ENCODE peak calls at places on chromosomes 4 and X, in five cellular contexts. One of them, this sample, is unnamed.

GRCh38 chr4:8739820-8740665 is 131.6 kb downstream of the HMX1 start:
- DNase-seq in lower lobe of right lung: peak; percentile 30
- DNase-seq in PC-9: no peak
- DNase-seq in thoracic aorta: no peak
- DNase-seq in CD8-positive, alpha-beta T cell: no peak
- DNase-seq in this sample: no peak

GRCh38 chr4:184648220-184649025 is 824 bp downstream of the CASP3 start:
- DNase-seq in lower lobe of right lung: peak; percentile 79
- DNase-seq in PC-9: peak; percentile 34
- DNase-seq in thoracic aorta: peak; percentile 10
- DNase-seq in CD8-positive, alpha-beta T cell: peak; percentile 57
- DNase-seq in this sample: no peak

GRCh38 chr4:11805837-11806236 is 377.1 kb upstream of the HS3ST1 start:
- DNase-seq in lower lobe of right lung: no peak
- DNase-seq in PC-9: no peak
- DNase-seq in thoracic aorta: no peak
- DNase-seq in CD8-positive, alpha-beta T cell: no peak
- DNase-seq in this sample: peak; percentile 6

GRCh38 chr4:5385741-5386251 is 322.6 kb downstream of the EVC2 start:
- DNase-seq in lower lobe of right lung: no peak
- DNase-seq in PC-9: no peak
- DNase-seq in thoracic aorta: no peak
- DNase-seq in CD8-positive, alpha-beta T cell: no peak
- DNase-seq in this sample: no peak

GRCh38 chrX:39158801-39159657 is 357.8 kb downstream of the MID1IP1 start:
- DNase-seq in lower lobe of right lung: peak; percentile 56
- DNase-seq in PC-9: no peak
- DNase-seq in thoracic aorta: no peak
- DNase-seq in CD8-positive, alpha-beta T cell: no peak
- DNase-seq in this sample: peak; percentile 18

GRCh38 chr4:1983846-1984405 is 24.8 kb downstream of the NELFA start:
- DNase-seq in lower lobe of right lung: no peak
- DNase-seq in PC-9: no peak
- DNase-seq in thoracic aorta: no peak
- DNase-seq in CD8-positive, alpha-beta T cell: no peak
- DNase-seq in this sample: no peak

GRCh38 chr4:109559625-109559982 is 442 bp upstream of the MCUB start:
- DNase-seq in lower lobe of right lung: peak; percentile 48
- DNase-seq in PC-9: no peak
- DNase-seq in thoracic aorta: no peak
- DNase-seq in CD8-positive, alpha-beta T cell: no peak
- DNase-seq in this sample: no peak

GRCh38 chrX:10052906-10053625 is 85.9 kb downstream of the CLDN34 start:
- DNase-seq in lower lobe of right lung: no peak
- DNase-seq in PC-9: no peak
- DNase-seq in thoracic aorta: no peak
- DNase-seq in CD8-positive, alpha-beta T cell: no peak
- DNase-seq in this sample: no peak

GRCh38 chr4:100694467-100694866 is 176.6 kb upstream of the EMCN start:
- DNase-seq in lower lobe of right lung: no peak
- DNase-seq in PC-9: no peak
- DNase-seq in thoracic aorta: no peak
- DNase-seq in CD8-positive, alpha-beta T cell: no peak
- DNase-seq in this sample: no peak

GRCh38 chr4:100690812-100691211 is 173.0 kb upstream of the EMCN start:
- DNase-seq in lower lobe of right lung: no peak
- DNase-seq in PC-9: no peak
- DNase-seq in thoracic aorta: no peak
- DNase-seq in CD8-positive, alpha-beta T cell: no peak
- DNase-seq in this sample: no peak

GRCh38 chr4:100695871-100696270 is 178.0 kb upstream of the EMCN start:
- DNase-seq in lower lobe of right lung: no peak
- DNase-seq in PC-9: no peak
- DNase-seq in thoracic aorta: no peak
- DNase-seq in CD8-positive, alpha-beta T cell: no peak
- DNase-seq in this sample: no peak

GRCh38 chr4:100695039-100695654 is 177.3 kb upstream of the EMCN start:
- DNase-seq in lower lobe of right lung: no peak
- DNase-seq in PC-9: no peak
- DNase-seq in thoracic aorta: no peak
- DNase-seq in CD8-positive, alpha-beta T cell: no peak
- DNase-seq in this sample: no peak

GRCh38 chr4:100696531-100696930 is 178.7 kb upstream of the EMCN start:
- DNase-seq in lower lobe of right lung: no peak
- DNase-seq in PC-9: no peak
- DNase-seq in thoracic aorta: no peak
- DNase-seq in CD8-positive, alpha-beta T cell: no peak
- DNase-seq in this sample: no peak
- H3K27ac ChIP-seq in lower lobe of right lung: no peak overlapping the region
- H3K27ac ChIP-seq in PC-9: no peak overlapping the region
- H3K27ac ChIP-seq in thoracic aorta: no peak overlapping the region
- H3K27ac ChIP-seq in CD8-positive, alpha-beta T cell: no peak overlapping the region
- H3K27ac ChIP-seq in this sample: no peak overlapping the region

GRCh38 chr4:174380699-174381098 is 97.0 kb downstream of the CEP44 start:
- DNase-seq in lower lobe of right lung: no peak
- DNase-seq in PC-9: no peak
- DNase-seq in thoracic aorta: no peak
- DNase-seq in CD8-positive, alpha-beta T cell: no peak
- DNase-seq in this sample: no peak

GRCh38 chr4:174377613-174378012 is 93.9 kb downstream of the CEP44 start:
- DNase-seq in lower lobe of right lung: no peak
- DNase-seq in PC-9: no peak
- DNase-seq in thoracic aorta: no peak
- DNase-seq in CD8-positive, alpha-beta T cell: no peak
- DNase-seq in this sample: no peak

GRCh38 chr4:174378951-174379350 is 95.2 kb downstream of the CEP44 start:
- DNase-seq in lower lobe of right lung: no peak
- DNase-seq in PC-9: no peak
- DNase-seq in thoracic aorta: no peak
- DNase-seq in CD8-positive, alpha-beta T cell: no peak
- DNase-seq in this sample: no peak

GRCh38 chr4:174383783-174384182 is 100.1 kb downstream of the CEP44 start:
- DNase-seq in lower lobe of right lung: no peak
- DNase-seq in PC-9: no peak
- DNase-seq in thoracic aorta: no peak
- DNase-seq in CD8-positive, alpha-beta T cell: no peak
- DNase-seq in this sample: no peak

GRCh38 chr4:174381419-174381818 is 97.7 kb downstream of the CEP44 start:
- DNase-seq in lower lobe of right lung: no peak
- DNase-seq in PC-9: no peak
- DNase-seq in thoracic aorta: no peak
- DNase-seq in CD8-positive, alpha-beta T cell: no peak
- DNase-seq in this sample: no peak
- H3K27ac ChIP-seq in lower lobe of right lung: no peak overlapping the region
- H3K27ac ChIP-seq in PC-9: no peak overlapping the region
- H3K27ac ChIP-seq in thoracic aorta: no peak overlapping the region
- H3K27ac ChIP-seq in CD8-positive, alpha-beta T cell: no peak overlapping the region
- H3K27ac ChIP-seq in this sample: no peak overlapping the region

GRCh38 chr4:140213736-140214135 is 59.8 kb upstream of the MAML3 start:
- DNase-seq in lower lobe of right lung: no peak
- DNase-seq in PC-9: peak; percentile 68
- DNase-seq in thoracic aorta: no peak
- DNase-seq in CD8-positive, alpha-beta T cell: no peak
- DNase-seq in this sample: no peak
- H3K27ac ChIP-seq in lower lobe of right lung: no peak overlapping the region
- H3K27ac ChIP-seq in PC-9: peak overlapping the region; percentile 90
- H3K27ac ChIP-seq in thoracic aorta: no peak overlapping the region
- H3K27ac ChIP-seq in CD8-positive, alpha-beta T cell: no peak overlapping the region
- H3K27ac ChIP-seq in this sample: no peak overlapping the region

GRCh38 chrX:109301177-109301576 is 180.7 kb downstream of the GUCY2F start:
- DNase-seq in lower lobe of right lung: no peak
- DNase-seq in PC-9: no peak
- DNase-seq in thoracic aorta: no peak
- DNase-seq in CD8-positive, alpha-beta T cell: no peak
- DNase-seq in this sample: no peak
- H3K27ac ChIP-seq in lower lobe of right lung: no peak overlapping the region
- H3K27ac ChIP-seq in PC-9: no peak overlapping the region
- H3K27ac ChIP-seq in thoracic aorta: no peak overlapping the region
- H3K27ac ChIP-seq in CD8-positive, alpha-beta T cell: no peak overlapping the region
- H3K27ac ChIP-seq in this sample: no peak overlapping the region

DNA sequence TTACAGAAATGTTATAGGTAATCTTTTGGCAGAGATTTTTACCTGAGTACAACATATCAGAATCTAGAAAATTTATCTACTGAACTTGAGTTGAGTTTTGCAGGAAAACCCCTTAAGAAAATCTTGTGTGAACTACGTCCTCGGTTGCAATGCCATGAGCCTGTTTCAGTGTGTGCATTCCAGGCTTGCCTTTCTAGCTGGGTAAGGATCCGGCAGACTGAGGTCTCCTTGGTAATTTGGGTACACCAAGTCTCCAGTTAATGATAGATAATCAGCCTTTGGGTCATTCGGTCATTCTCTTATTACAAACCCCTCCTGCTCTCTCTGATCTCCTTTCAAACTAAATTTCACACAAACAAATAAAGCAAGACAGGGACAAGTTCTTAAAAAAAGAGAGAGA is 5.9 kb upstream of the HAND2 start:
- DNase-seq in lower lobe of right lung: no peak
- DNase-seq in PC-9: no peak
- DNase-seq in thoracic aorta: no peak
- DNase-seq in CD8-positive, alpha-beta T cell: no peak
- DNase-seq in this sample: no peak
- H3K27ac ChIP-seq in lower lobe of right lung: no peak overlapping the region
- H3K27ac ChIP-seq in PC-9: no peak overlapping the region
- H3K27ac ChIP-seq in thoracic aorta: no peak overlapping the region
- H3K27ac ChIP-seq in CD8-positive, alpha-beta T cell: no peak overlapping the region
- H3K27ac ChIP-seq in this sample: no peak overlapping the region

This sample was measured in epithelial cell of prostate.